ENCODE peak calls at places on chromosomes 7 and 10, in five cellular contexts. B, O, E, I and Z are unnamed samples.

GRCh38 chr10:59176241-59177030 is at the start of gene PHYHIPL:
- DNase-seq in B (peak), O (no peak), E (peak), I (no peak), Z (no peak)

GRCh38 chr7:99731638-99732374 is 3.2 kb downstream of the CYP3A7 start:
- DNase-seq in B (no peak), O (no peak), E (no peak), I (no peak), Z (no peak)

GRCh38 chr10:29022513-29022912 is 266.4 kb upstream of the LYZL1 start:
- DNase-seq in B (no peak), O (no peak), E (no peak), I (no peak), Z (no peak)

GRCh38 chr7:76356115-76356514 is 2.7 kb downstream of the YWHAG start:
- DNase-seq in B (no peak), O (no peak), E (no peak), I (peak), Z (no peak)

GRCh38 chr7:70498633-70499032 is 633.3 kb upstream of the GALNT17 start:
- DNase-seq in B (no peak), O (no peak), E (no peak), I (no peak), Z (no peak)

GRCh38 chr10:68516766-68517165 is 10.6 kb downstream of the SLC25A16 start:
- DNase-seq in B (peak), O (no peak), E (no peak), I (peak), Z (peak)

GRCh38 chr10:77077546-77077945 is 560.1 kb downstream of the KCNMA1 start:
- DNase-seq in B (no peak), O (no peak), E (no peak), I (no peak), Z (no peak)

GRCh38 chr10:132910186-132910880 is 32.0 kb downstream of the CFAP46 start:
- DNase-seq in B (no peak), O (peak), E (peak), I (no peak), Z (no peak)

GRCh38 chr10:28492093-28492492 is 40.8 kb upstream of the WAC start:
- DNase-seq in B (no peak), O (no peak), E (no peak), I (no peak), Z (peak)

GRCh38 chr7:42378149-42378548 is 141.1 kb upstream of the GLI3 start:
- DNase-seq in B (no peak), O (no peak), E (no peak), I (no peak), Z (no peak)

GRCh38 chr7:49014870-49015269 is 90.5 kb downstream of the CDC14C start:
- DNase-seq in B (no peak), O (no peak), E (no peak), I (no peak), Z (no peak)

DNA sequence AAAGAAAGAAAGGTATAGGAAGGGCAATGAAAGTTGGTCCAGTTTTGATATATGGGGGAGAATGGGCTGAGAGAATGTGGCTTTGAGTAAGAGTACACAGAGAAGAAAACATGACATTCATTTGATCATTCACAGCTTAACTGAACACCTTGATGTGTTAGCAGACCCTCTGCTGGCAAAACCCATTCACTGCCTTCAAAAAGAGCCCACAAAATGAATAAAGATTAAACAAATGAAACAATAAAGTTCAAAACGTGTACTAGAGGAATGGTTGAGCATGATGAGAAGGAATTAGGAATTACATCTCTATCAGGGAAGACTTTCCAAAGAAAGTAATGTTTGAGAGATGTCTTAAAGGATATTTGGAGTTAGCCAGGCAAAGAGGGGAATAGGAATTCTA is 2.1 kb downstream of the WEE2 start:
- DNase-seq in B (no peak), O (no peak), E (no peak), I (no peak), Z (no peak)
- TF ChIP-seq CTCF in B (no peak), O (no peak), E (no peak), I (no peak), Z (no peak)

DNA sequence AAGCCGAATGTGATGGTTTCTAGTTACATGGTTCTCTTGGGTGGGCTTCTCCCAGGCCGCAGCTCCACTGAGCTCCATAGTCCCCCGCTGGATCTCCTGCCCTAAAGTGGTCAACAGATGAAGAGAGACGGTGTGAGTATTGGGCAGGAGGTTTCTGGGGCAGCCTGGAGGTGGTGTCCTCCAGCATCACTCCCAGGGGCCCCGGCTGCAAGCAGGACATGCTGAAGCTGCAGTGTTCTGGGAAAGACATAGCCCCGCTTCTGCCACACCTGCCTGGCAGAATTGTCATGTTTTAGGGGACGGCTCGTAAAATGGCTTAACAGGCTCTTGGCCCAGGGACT is 40.4 kb downstream of the CALML3 start:
- DNase-seq in B (no peak), O (peak), E (peak), I (no peak), Z (no peak)
- H3K4me3 ChIP-seq in B (no peak), O (no peak), E (no peak), I (no peak), Z (no peak)

DNA sequence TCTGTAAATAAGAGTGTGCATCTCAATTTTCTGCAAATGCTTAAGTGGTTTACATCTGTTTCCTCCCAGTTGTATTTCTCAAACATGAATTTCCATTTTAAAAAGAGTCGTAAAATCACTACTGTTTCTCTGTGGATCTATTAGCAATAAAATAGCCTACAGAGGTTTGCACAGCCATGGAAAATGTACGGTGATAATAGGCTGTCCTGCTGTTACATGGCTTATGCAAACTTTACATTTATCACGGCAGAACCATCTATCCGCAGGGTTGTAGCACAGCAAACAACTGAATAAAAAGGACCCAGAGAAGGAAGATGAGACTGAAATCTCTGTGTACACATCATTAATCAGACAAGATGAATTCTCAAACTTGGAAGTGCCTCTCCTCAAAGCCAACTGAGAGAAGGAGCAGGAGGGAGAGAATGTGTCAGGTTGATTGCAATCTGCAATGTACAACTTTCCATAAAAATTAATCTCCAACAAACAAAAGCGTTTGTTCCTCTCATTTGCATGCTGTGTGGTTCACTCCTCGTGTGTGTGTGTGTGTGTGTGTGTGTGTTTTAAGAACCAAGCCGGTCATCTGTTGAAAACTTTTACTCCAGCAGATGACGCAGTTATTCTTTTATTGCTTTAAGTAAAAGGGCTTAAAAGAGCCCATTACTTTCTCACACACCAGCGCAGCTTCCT is 279.3 kb downstream of the SKAP2 start:
- DNase-seq in B (no peak), O (no peak), E (no peak), I (peak), Z (no peak)
- TF ChIP-seq CTCF in B (no peak), O (no peak), E (no peak), I (no peak), Z (no peak)

GRCh38 chr10:112243713-112244112 is 39.5 kb upstream of the TECTB start:
- DNase-seq in B (no peak), O (no peak), E (no peak), I (no peak), Z (no peak)
- H3K4me3 ChIP-seq in B (no peak), O (no peak), E (no peak), I (no peak), Z (no peak)

GRCh38 chr7:132155715-132156114 is 420.6 kb downstream of the PLXNA4 start:
- DNase-seq in B (no peak), O (no peak), E (no peak), I (no peak), Z (no peak)

GRCh38 chr7:132152490-132152889 is 423.8 kb downstream of the PLXNA4 start:
- DNase-seq in B (no peak), O (no peak), E (no peak), I (no peak), Z (no peak)

GRCh38 chr7:132150711-132151110 is 425.6 kb downstream of the PLXNA4 start:
- DNase-seq in B (no peak), O (no peak), E (no peak), I (no peak), Z (no peak)

GRCh38 chr7:132154695-132155471 is 421.4 kb downstream of the PLXNA4 start:
- DNase-seq in B (no peak), O (no peak), E (no peak), I (no peak), Z (no peak)

DNA sequence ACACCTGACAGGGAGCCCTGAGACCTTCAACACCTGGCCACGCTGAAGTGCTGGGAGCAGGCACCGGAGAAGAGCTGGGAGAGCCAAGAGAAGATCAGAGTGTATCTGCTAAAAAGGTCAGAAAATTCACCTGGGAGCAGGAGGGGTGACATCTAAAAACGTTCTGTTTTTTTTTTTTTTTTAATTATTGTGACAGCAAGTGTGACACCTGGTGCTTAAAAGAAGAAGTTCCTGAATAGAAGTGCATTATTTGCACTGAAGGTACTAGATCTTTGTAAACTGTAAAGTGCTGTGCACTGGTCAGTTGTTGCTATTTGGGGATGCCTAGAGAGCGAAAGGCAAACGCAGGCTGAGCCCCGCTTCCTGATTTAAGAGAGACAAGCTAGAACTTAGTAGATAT is 422.0 kb downstream of the PLXNA4 start:
- DNase-seq in B (no peak), O (no peak), E (no peak), I (no peak), Z (no peak)
- TF ChIP-seq CTCF in B (no peak), O (no peak), E (no peak), I (no peak), Z (no peak)